ENCODE peak calls at places on chromosomes 4 and X, in eight cellular contexts. H, W, Z, U, F, N, K and J are unnamed samples.

GRCh38 chr4:48380583-48381167 is 39.3 kb downstream of the SLAIN2 start:
- DNase-seq in H (no peak), W (no peak), Z (no peak), U (no peak), F (no peak), N (no peak), K (no peak), J (peak; percentile 89)

GRCh38 chrX:74521961-74522833 is 92.2 kb downstream of the RLIM start:
- DNase-seq in H (peak; percentile 89), W (peak; percentile 64), Z (peak; percentile 48), U (peak; percentile 58), F (no peak), N (no peak), K (no peak), J (no peak)

GRCh38 chr4:87068591-87069021 is 133.8 kb downstream of the AFF1 start:
- DNase-seq in H (no peak), W (no peak), Z (no peak), U (peak; percentile 56), F (peak; percentile 21), N (no peak), K (no peak), J (no peak)

GRCh38 chr4:25953740-25954139 is 39.7 kb downstream of the SMIM20 start:
- DNase-seq in H (peak; percentile 70), W (no peak), Z (peak; percentile 26), U (peak; percentile 31), F (no peak), N (no peak), K (no peak), J (peak; percentile 61)

GRCh38 chr4:88106205-88106604 is 52.2 kb downstream of the ABCG2 start:
- DNase-seq in H (peak; percentile 39), W (no peak), Z (peak; percentile 23), U (peak; percentile 32), F (no peak), N (no peak), K (no peak), J (peak; percentile 40)

GRCh38 chrX:37302569-37302968 is 46.6 kb upstream of the PRRG1 start:
- DNase-seq in H (peak; percentile 21), W (peak; percentile 23), Z (peak; percentile 1), U (peak; percentile 70), F (no peak), N (no peak), K (no peak), J (peak; percentile 22)

GRCh38 chr4:108560624-108561023 is 59.8 kb upstream of the RPL34 start:
- DNase-seq in H (peak; percentile 15), W (no peak), Z (no peak), U (peak; percentile 90), F (no peak), N (no peak), K (no peak), J (no peak)

GRCh38 chr4:77157859-77158486 is 966 bp downstream of the CCNG2 start:
- DNase-seq in H (peak; percentile 81), W (peak; percentile 84), Z (peak; percentile 84), U (peak; percentile 90), F (peak; percentile 87), N (peak; percentile 89), K (peak; percentile 82), J (peak; percentile 56)

GRCh38 chr4:30840571-30840970 is 120.4 kb downstream of the PCDH7 start:
- DNase-seq in H (no peak), W (no peak), Z (no peak), U (no peak), F (no peak), N (no peak), K (no peak), J (no peak)

GRCh38 chrX:69000857-69001256 is 164.4 kb downstream of the PJA1 start:
- DNase-seq in H (no peak), W (no peak), Z (no peak), U (no peak), F (no peak), N (no peak), K (no peak), J (no peak)

GRCh38 chrX:17046478-17047097 is 100.1 kb downstream of the REPS2 start:
- DNase-seq in H (peak; percentile 83), W (peak; percentile 61), Z (no peak), U (peak; percentile 81), F (peak; percentile 60), N (peak; percentile 43), K (peak; percentile 48), J (no peak)

GRCh38 chr4:82803746-82804145 is 5.2 kb upstream of the SCD5 start:
- DNase-seq in H (no peak), W (no peak), Z (no peak), U (no peak), F (no peak), N (no peak), K (no peak), J (no peak)

GRCh38 chr4:82799006-82799881 is 648 bp upstream of the SCD5 start:
- DNase-seq in H (peak; percentile 17), W (no peak), Z (no peak), U (no peak), F (peak; percentile 32), N (no peak), K (no peak), J (no peak)

GRCh38 chr4:82798168-82799005 is at the start of gene SCD5:
- DNase-seq in H (peak; percentile 86), W (peak; percentile 86), Z (peak; percentile 85), U (peak; percentile 81), F (peak; percentile 84), N (peak; percentile 42), K (peak; percentile 91), J (peak; percentile 73)

GRCh38 chr4:82802906-82803305 is 4.3 kb upstream of the SCD5 start:
- DNase-seq in H (peak; percentile 34), W (no peak), Z (no peak), U (peak; percentile 68), F (no peak), N (no peak), K (no peak), J (no peak)

GRCh38 chr4:82801910-82802521 is 3.4 kb upstream of the SCD5 start:
- DNase-seq in H (peak; percentile 60), W (peak; percentile 36), Z (no peak), U (peak; percentile 56), F (peak; percentile 30), N (no peak), K (no peak), J (no peak)
- TF ChIP-seq CTCF in H (peak; percentile 61), W (peak; percentile 61), Z (peak; percentile 58), U (peak; percentile 52), F (peak; percentile 22), N (peak; percentile 52), K (peak; percentile 14), J (peak; percentile 78)

DNA sequence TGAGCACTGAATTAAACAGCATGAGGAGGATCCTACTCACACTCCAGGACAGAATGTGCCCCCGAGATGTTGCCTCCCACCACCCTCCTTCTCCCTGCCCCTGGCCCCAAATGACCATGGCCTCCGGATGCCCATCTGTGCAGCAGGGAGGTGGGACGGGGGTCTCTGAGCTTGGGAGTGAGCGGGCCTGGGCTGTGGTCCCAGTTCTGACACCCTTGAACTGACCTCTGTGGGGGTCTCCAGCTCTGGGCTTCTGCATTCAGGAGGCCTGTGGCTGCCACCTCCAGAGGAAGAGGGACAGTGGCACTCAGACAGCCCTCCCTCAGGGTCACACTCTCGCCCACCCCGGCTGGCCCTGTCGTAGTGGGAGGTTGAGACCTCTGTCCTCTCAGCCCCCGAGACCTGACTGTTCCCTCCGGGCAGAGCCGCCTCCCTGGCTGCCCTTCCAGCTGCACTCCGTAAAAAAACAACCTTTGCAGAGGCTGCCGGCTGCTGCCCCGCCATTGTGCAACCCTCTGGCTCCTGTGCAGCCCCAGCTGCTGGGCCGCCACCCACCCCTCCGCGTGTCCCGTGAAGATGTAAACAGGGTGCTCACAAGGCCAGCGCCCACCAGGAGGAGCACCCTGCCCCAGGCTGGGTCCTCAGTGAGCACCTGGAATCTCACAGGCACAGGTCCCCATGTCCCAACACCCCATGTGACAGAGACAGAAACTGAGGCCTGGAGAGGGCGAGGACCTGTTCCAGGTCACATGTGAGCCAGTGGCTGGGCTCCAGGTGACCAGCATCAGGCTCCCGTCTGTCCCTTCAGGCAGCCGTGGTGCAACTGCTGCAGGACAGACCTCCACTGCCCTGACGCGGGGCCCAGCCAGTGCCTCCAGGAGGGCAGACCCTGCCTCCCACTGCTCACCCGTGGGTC is 39.6 kb downstream of the HTRA3 start:
- DNase-seq in H (peak; percentile 45), W (peak; percentile 28), Z (no peak), U (peak; percentile 60), F (no peak), N (peak; percentile 27), K (peak; percentile 33), J (no peak)
- TF ChIP-seq CTCF in H (peak; percentile 26), W (peak; percentile 14), Z (no peak), U (peak; percentile 23), F (no peak), N (no peak), K (no peak), J (peak; percentile 10)

DNA sequence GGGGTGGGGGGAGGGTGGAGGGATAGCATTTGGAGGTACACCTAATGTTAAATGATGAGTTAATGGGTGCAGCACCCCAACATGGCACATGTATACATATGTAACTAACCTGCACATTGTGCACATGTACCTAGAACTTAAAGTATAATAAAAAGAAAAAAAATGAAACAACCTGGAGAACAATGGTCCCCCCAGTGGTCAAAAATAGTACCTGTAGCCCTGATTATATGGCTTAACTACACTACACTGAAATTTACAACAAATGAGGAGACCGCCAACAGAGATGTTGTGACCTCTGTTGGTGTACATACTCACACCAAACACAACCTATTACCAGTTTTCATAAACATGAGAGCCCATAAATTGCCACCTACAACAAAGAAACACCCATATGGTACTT is 7.3 kb upstream of the MAGEE1 start:
- DNase-seq in H (no peak), W (no peak), Z (no peak), U (no peak), F (no peak), N (no peak), K (no peak), J (no peak)
- TF ChIP-seq CTCF in H (peak; percentile 27), W (peak; percentile 23), Z (no peak), U (peak; percentile 6), F (peak; percentile 10), N (no peak), K (no peak), J (peak; percentile 36)

GRCh38 chr4:154928640-154929257 is 147.7 kb downstream of the RBM46 start:
- DNase-seq in H (peak; percentile 81), W (peak; percentile 56), Z (peak; percentile 16), U (peak; percentile 71), F (no peak), N (peak; percentile 42), K (no peak), J (no peak)
- TF ChIP-seq CTCF in H (peak; percentile 78), W (peak; percentile 67), Z (peak; percentile 46), U (peak; percentile 60), F (no peak), N (no peak), K (peak; percentile 14), J (peak; percentile 61)